ENCODE peak calls at places on chromosomes 11 and 22, in ten cellular contexts. N is dorsolateral prefrontal cortex; D is T-helper 1 cell; U is CD4-positive, alpha-beta T cell; B is foreskin keratinocyte; I is effector CD4-positive, alpha-beta T cell; M is endothelial cell; O is psoas muscle; X is activated CD4-positive, alpha-beta T cell treated with anti-CD3 and anti-CD28 coated beads, Interleukin-2, amount 50 U/mL, for 24 hours; R is C1 segment of cervical spinal cord. P is an unnamed sample.

GRCh38 chr11:1526785-1527184 is 40.2 kb upstream of the MOB2 start:
- DNase-seq in M (no peak), B (no peak), N (no peak), D (no peak), X (no peak), R (no peak), U (no peak), O (no peak), I (no peak), P (no peak)

GRCh38 chr11:65314501-65315203 is at the start of gene CDC42EP2:
- DNase-seq in D (peak), U (peak), B (peak), I (peak), R (peak), N (peak), X (peak), O (peak), M (peak), P (peak)

GRCh38 chr11:67289651-67290479 is 762 bp downstream of the ANKRD13D start:
- DNase-seq in I (no peak), B (no peak), O (peak), M (no peak), U (no peak), N (no peak), D (no peak), R (no peak), X (no peak), P (no peak)

GRCh38 chr22:19764636-19765476 is 4.3 kb downstream of the TBX1 start:
- DNase-seq in I (no peak), B (no peak), D (no peak), N (no peak), U (no peak), R (no peak), O (no peak), M (no peak), X (no peak), P (no peak)

GRCh38 chr11:84256618-84257017 is 970.5 kb upstream of the CCDC90B start:
- DNase-seq in X (no peak), D (no peak), B (no peak), M (no peak), I (no peak), R (no peak), N (no peak), U (no peak), O (no peak), P (no peak)

GRCh38 chr22:29469755-29470154 is 10.3 kb upstream of the NEFH start:
- DNase-seq in M (no peak), R (no peak), O (no peak), D (no peak), I (no peak), U (no peak), B (no peak), N (no peak), X (no peak), P (no peak)

GRCh38 chr11:20337526-20338154 is 25.9 kb upstream of the HTATIP2 start:
- DNase-seq in B (no peak), U (no peak), D (no peak), I (no peak), O (no peak), X (no peak), N (no peak), M (peak), R (no peak), P (peak)

GRCh38 chr11:113198907-113199660 is 115.3 kb upstream of the TTC12 start:
- DNase-seq in U (no peak), B (no peak), R (no peak), D (no peak), I (no peak), M (no peak), O (no peak), X (no peak), N (no peak), P (no peak)

GRCh38 chr11:79290766-79291165 is 150.1 kb downstream of the TENM4 start:
- DNase-seq in U (no peak), B (no peak), R (no peak), I (no peak), X (no peak), D (no peak), M (no peak), N (no peak), O (no peak), P (no peak)

GRCh38 chr11:113091578-113091844 is 130.3 kb downstream of the NCAM1 start:
- DNase-seq in N (no peak), D (no peak), U (no peak), R (no peak), M (no peak), I (no peak), O (no peak), B (no peak), X (no peak), P (no peak)

GRCh38 chr22:42644422-42645340 is 4.3 kb upstream of the ATP5MGL start:
- DNase-seq in D (no peak), I (no peak), U (no peak), O (peak), R (no peak), M (no peak), N (no peak), B (no peak), X (no peak), P (no peak)

GRCh38 chr11:132064987-132065620 is 694.7 kb downstream of the NTM start:
- DNase-seq in D (no peak), M (no peak), R (no peak), B (peak), U (no peak), X (no peak), O (no peak), I (no peak), N (no peak), P (peak)

GRCh38 chr11:24391165-24391564 is 105.7 kb upstream of the LUZP2 start:
- DNase-seq in O (no peak), D (no peak), U (no peak), I (no peak), N (no peak), B (peak), M (no peak), X (no peak), R (no peak), P (peak)

GRCh38 chr11:133149698-133150097 is 382.6 kb downstream of the OPCML start:
- DNase-seq in R (no peak), B (no peak), N (no peak), D (no peak), M (no peak), O (no peak), U (no peak), I (no peak), X (no peak), P (no peak)

GRCh38 chr11:91773090-91773489 is 451.5 kb upstream of the FAT3 start:
- DNase-seq in X (no peak), O (no peak), U (no peak), N (no peak), D (no peak), I (no peak), R (no peak), M (peak), B (no peak), P (no peak)

GRCh38 chr11:110174645-110175310 is 81.6 kb downstream of the ZC3H12C start:
- DNase-seq in O (no peak), M (no peak), U (no peak), R (no peak), B (no peak), X (no peak), I (no peak), N (no peak), D (no peak), P (no peak)

GRCh38 chr11:66047541-66048365 is 1.2 kb downstream of the GAL3ST3 start:
- DNase-seq in X (no peak), U (no peak), I (no peak), O (no peak), N (no peak), B (no peak), M (no peak), D (no peak), R (no peak), P (no peak)

GRCh38 chr11:59425131-59425530 is 1.1 kb downstream of the OR5A2 start:
- DNase-seq in U (no peak), M (no peak), D (no peak), X (no peak), O (no peak), R (no peak), I (no peak), N (no peak), B (no peak), P (no peak)

GRCh38 chr11:120273432-120273831 is 33.5 kb downstream of the POU2F3 start:
- DNase-seq in M (no peak), R (no peak), I (no peak), U (no peak), D (no peak), O (no peak), X (no peak), B (no peak), N (no peak), P (peak)

GRCh38 chr11:61891331-61892084 is at the start of gene FADS3:
- DNase-seq in N (peak), D (peak), O (peak), M (peak), I (peak), R (peak), U (peak), B (no peak), X (peak), P (peak)

GRCh38 chr22:26642465-26643367 is 14.7 kb upstream of the MIAT start:
- DNase-seq in M (peak), B (no peak), O (no peak), I (peak), X (peak), D (peak), N (no peak), R (no peak), U (peak), P (no peak)

GRCh38 chr11:129374993-129375721 is 491 bp upstream of the BARX2 start:
- DNase-seq in R (no peak), I (no peak), U (no peak), M (peak), D (no peak), X (no peak), O (peak), N (no peak), B (no peak), P (peak)

GRCh38 chr11:102241026-102241425 is 76.3 kb upstream of the BIRC3 start:
- DNase-seq in D (no peak), X (no peak), N (no peak), O (no peak), B (no peak), U (no peak), I (no peak), R (no peak), M (no peak), P (no peak)

GRCh38 chr11:61960532-61960931 is 6.9 kb downstream of the FTH1 start:
- DNase-seq in U (no peak), N (no peak), D (no peak), I (no peak), B (no peak), M (no peak), O (no peak), R (no peak), X (no peak), P (no peak)

GRCh38 chr11:12494699-12495098 is 117.3 kb downstream of the PARVA start:
- DNase-seq in B (no peak), I (no peak), X (no peak), R (no peak), D (no peak), N (no peak), U (no peak), M (no peak), O (no peak), P (no peak)

GRCh38 chr22:38246692-38247091 is 26.1 kb downstream of the TMEM184B start:
- DNase-seq in M (no peak), D (no peak), X (no peak), N (peak), I (no peak), O (peak), U (no peak), R (no peak), B (no peak), P (no peak)

GRCh38 chr11:35082322-35083180 is 56.4 kb upstream of the CD44 start:
- DNase-seq in R (no peak), X (peak), B (peak), O (peak), D (peak), M (no peak), U (peak), I (peak), N (peak), P (peak)

GRCh38 chr11:33389635-33390034 is 132.5 kb downstream of the HIPK3 start:
- DNase-seq in D (no peak), X (no peak), R (no peak), B (no peak), I (no peak), M (no peak), U (no peak), N (no peak), O (no peak), P (no peak)

GRCh38 chr11:65502852-65503603 is 4.2 kb downstream of the MALAT1 start:
- DNase-seq in R (no peak), M (no peak), B (no peak), X (no peak), N (no peak), I (no peak), U (no peak), D (no peak), O (no peak), P (no peak)

GRCh38 chr22:49349841-49350381 is 477.8 kb downstream of the BRD1 start:
- DNase-seq in N (peak), U (no peak), D (no peak), B (no peak), M (no peak), R (no peak), O (no peak), X (no peak), I (no peak), P (no peak)

GRCh38 chr11:48063424-48063978 is 83.1 kb downstream of the PTPRJ start:
- DNase-seq in O (peak), X (no peak), I (no peak), R (no peak), D (no peak), B (peak), N (no peak), M (no peak), U (no peak), P (peak)

GRCh38 chr11:93648168-93648567 is 13.3 kb upstream of the CEP295 start:
- DNase-seq in U (no peak), D (no peak), B (no peak), M (no peak), R (no peak), N (no peak), X (no peak), I (no peak), O (no peak), P (peak)

GRCh38 chr22:21631025-21631424 is 1.2 kb upstream of the YDJC start:
- DNase-seq in X (no peak), U (no peak), I (no peak), M (no peak), B (no peak), R (no peak), O (no peak), N (no peak), D (no peak), P (no peak)

GRCh38 chr11:73225001-73225686 is 7.1 kb downstream of the P2RY2 start:
- DNase-seq in X (no peak), R (no peak), U (no peak), N (peak), I (no peak), B (no peak), M (no peak), D (no peak), O (no peak), P (no peak)

P was measured in mammary epithelial cell.